ENCODE peak calls at places on chromosome 7, in six cellular contexts. L is psoas muscle; W is left lung; N is stimulated activated naive B cell treated with anti-CD40 and anti-IgM and Interleukin-4, amounts not matched to agents 10 μg/mL and 1 μg/mL and 100 μg/mL, for 72 hours; P is occipital lobe; V is T-helper 17 cell. U is an unnamed sample.

GRCh38 chr7:140989068-140989467 is 25.7 kb downstream of the MRPS33 start:
- DNase-seq in W (no peak), P (no peak), V (no peak), L (no peak), N (no peak), U (no peak)

GRCh38 chr7:107939472-107940145 is 48.6 kb downstream of the DLD start:
- DNase-seq in W (no peak), L (peak), P (peak), N (no peak), V (no peak), U (no peak)

GRCh38 chr7:96017877-96018276 is 245.5 kb downstream of the DYNC1I1 start:
- DNase-seq in W (no peak), L (no peak), N (no peak), V (no peak), P (no peak), U (no peak)

GRCh38 chr7:43905209-43905946 is 1.0 kb downstream of the URGCP start:
- DNase-seq in V (no peak), N (no peak), W (peak), L (peak), P (no peak), U (peak)

GRCh38 chr7:19209297-19209696 is 64.1 kb upstream of the FERD3L start:
- DNase-seq in P (no peak), L (no peak), N (no peak), W (no peak), V (no peak), U (no peak)

GRCh38 chr7:1326511-1326785 is 93.8 kb downstream of the UNCX start:
- DNase-seq in P (no peak), L (no peak), W (no peak), N (no peak), V (no peak), U (no peak)

GRCh38 chr7:137933270-137934017 is 68.4 kb downstream of the CREB3L2 start:
- DNase-seq in P (no peak), N (no peak), L (peak), W (no peak), V (no peak), U (no peak)

GRCh38 chr7:113283861-113284260 is 165.5 kb upstream of the SMIM30 start:
- DNase-seq in N (no peak), P (no peak), L (no peak), V (no peak), W (no peak), U (no peak)

GRCh38 chr7:26090927-26091519 is 61.0 kb upstream of the NFE2L3 start:
- DNase-seq in L (no peak), W (no peak), V (no peak), N (no peak), P (no peak), U (no peak)

GRCh38 chr7:81470084-81470723 is 299.6 kb downstream of the HGF start:
- DNase-seq in W (peak), N (no peak), L (peak), V (no peak), P (peak), U (peak)

GRCh38 chr7:157574120-157574519 is 237.3 kb downstream of the DNAJB6 start:
- DNase-seq in V (no peak), L (no peak), P (no peak), N (no peak), W (no peak), U (no peak)

GRCh38 chr7:128741491-128741890 is 2.3 kb downstream of the CALU start:
- DNase-seq in L (no peak), W (no peak), V (no peak), N (no peak), P (no peak), U (no peak)

GRCh38 chr7:139629392-139630082 is 106.1 kb downstream of the CLEC2L start:
- DNase-seq in V (no peak), L (no peak), P (no peak), N (no peak), W (no peak), U (no peak)